ENCODE peak calls at places on chromosomes 3 and 15, in ten cellular contexts. O is AG20443; Z is NT2/D1; J is breast epithelium; V is T1000; S is adrenal gland; U is activated CD4-positive, alpha-beta T cell treated with anti-CD3 and anti-CD28 coated beads for 4 hours; Y is T-helper 2 cell; F is activated T-cell treated with anti-CD3 and anti-CD28 coated beads, Interleukin-2, amount 50 U/mL, for 4 hours; E is NCI-H1105. R is an unnamed sample.

GRCh38 chr3:141020139-141020940 is 30.8 kb upstream of the SPSB4 start:
- DNase-seq in O (no peak), Z (no peak), J (no peak), V (no peak), S (no peak), U (no peak), Y (no peak), F (no peak), E (no peak), R (no peak)

GRCh38 chr15:99118801-99119546 is 14.1 kb downstream of the SYNM start:
- DNase-seq in O (no peak), Z (no peak), J (no peak), V (no peak), S (no peak), U (no peak), Y (no peak), F (no peak), E (no peak), R (no peak)

GRCh38 chr3:139299261-139300132 is 44.3 kb upstream of the MRPS22 start:
- DNase-seq in O (no peak), Z (no peak), J (no peak), V (peak), S (peak), U (no peak), Y (no peak), F (no peak), E (no peak), R (no peak)

GRCh38 chr15:74656935-74657535 is 38.8 kb downstream of the EDC3 start:
- DNase-seq in O (no peak), Z (no peak), J (no peak), V (no peak), S (no peak), U (no peak), Y (no peak), F (no peak), E (no peak), R (no peak)

GRCh38 chr3:132134611-132135010 is 99.8 kb upstream of the CPNE4 start:
- DNase-seq in O (peak), Z (no peak), J (no peak), V (peak), S (no peak), U (no peak), Y (no peak), F (no peak), E (no peak), R (no peak)

GRCh38 chr3:106945435-106945834 is 431.8 kb upstream of the CCDC54 start:
- DNase-seq in O (peak), Z (no peak), J (no peak), V (no peak), S (no peak), U (no peak), Y (no peak), F (no peak), E (no peak), R (no peak)

GRCh38 chr3:188283347-188283746 is 129.4 kb downstream of the LPP start:
- DNase-seq in O (no peak), Z (no peak), J (no peak), V (no peak), S (peak), U (no peak), Y (no peak), F (no peak), E (no peak), R (no peak)

GRCh38 chr3:69200384-69201068 is 78.1 kb upstream of the LMOD3 start:
- DNase-seq in O (peak), Z (no peak), J (peak), V (no peak), S (no peak), U (peak), Y (no peak), F (peak), E (no peak), R (no peak)

GRCh38 chr15:84949043-84949442 is 32.6 kb upstream of the PDE8A start:
- DNase-seq in O (peak), Z (no peak), J (no peak), V (no peak), S (no peak), U (no peak), Y (no peak), F (no peak), E (no peak), R (no peak)

GRCh38 chr3:13245579-13245978 is 172.3 kb upstream of the IQSEC1 start:
- DNase-seq in O (no peak), Z (no peak), J (no peak), V (no peak), S (no peak), U (no peak), Y (no peak), F (no peak), E (no peak), R (no peak)

GRCh38 chr3:169556349-169556870 is 107.1 kb downstream of the MECOM start:
- DNase-seq in O (no peak), Z (no peak), J (no peak), V (no peak), S (no peak), U (no peak), Y (no peak), F (no peak), E (no peak), R (no peak)

GRCh38 chr3:52820741-52821140 is 9.7 kb downstream of the ITIH4 start:
- DNase-seq in O (peak), Z (peak), J (no peak), V (no peak), S (no peak), U (no peak), Y (no peak), F (no peak), E (no peak), R (no peak)

GRCh38 chr3:141336672-141337522 is 31.4 kb upstream of the ZBTB38 start:
- DNase-seq in O (peak), Z (no peak), J (no peak), V (no peak), S (no peak), U (no peak), Y (no peak), F (no peak), E (no peak), R (no peak)

GRCh38 chr3:49133226-49133951 is 539 bp upstream of the LAMB2 start:
- DNase-seq in O (peak), Z (peak), J (peak), V (peak), S (peak), U (no peak), Y (no peak), F (no peak), E (peak), R (peak)

GRCh38 chr3:128217702-128218475 is 64.6 kb downstream of the EEFSEC start:
- DNase-seq in O (no peak), Z (no peak), J (no peak), V (no peak), S (no peak), U (no peak), Y (no peak), F (no peak), E (no peak), R (no peak)

GRCh38 chr3:186787642-186788481 is 4.5 kb downstream of the EIF4A2 start:
- DNase-seq in O (no peak), Z (no peak), J (no peak), V (no peak), S (no peak), U (no peak), Y (no peak), F (no peak), E (no peak), R (no peak)

GRCh38 chr15:90210593-90210992 is 9.5 kb downstream of the SEMA4B start:
- DNase-seq in O (no peak), Z (no peak), J (no peak), V (no peak), S (no peak), U (no peak), Y (no peak), F (no peak), E (no peak), R (no peak)

GRCh38 chr15:81914734-81915234 is 131.0 kb downstream of the MEX3B start:
- DNase-seq in O (no peak), Z (no peak), J (no peak), V (no peak), S (no peak), U (no peak), Y (no peak), F (no peak), E (peak), R (no peak)

GRCh38 chr3:108972482-108972881 is 18.8 kb upstream of the GUCA1C start:
- DNase-seq in O (no peak), Z (no peak), J (no peak), V (no peak), S (no peak), U (no peak), Y (no peak), F (no peak), E (no peak), R (no peak)

GRCh38 chr15:74543583-74543982 is 2.6 kb downstream of the ARID3B start:
- DNase-seq in O (no peak), Z (no peak), J (no peak), V (no peak), S (no peak), U (peak), Y (peak), F (peak), E (no peak), R (no peak)

GRCh38 chr3:108546249-108546648 is 35.9 kb upstream of the MYH15 start:
- DNase-seq in O (no peak), Z (no peak), J (no peak), V (no peak), S (no peak), U (no peak), Y (no peak), F (no peak), E (peak), R (no peak)

GRCh38 chr3:17672506-17672905 is 69.9 kb downstream of the TBC1D5 start:
- DNase-seq in O (peak), Z (no peak), J (no peak), V (no peak), S (no peak), U (no peak), Y (no peak), F (no peak), E (no peak), R (no peak)

GRCh38 chr3:127286571-127287140 is 1.2 kb downstream of the PRR20G start:
- DNase-seq in O (peak), Z (no peak), J (no peak), V (no peak), S (no peak), U (no peak), Y (no peak), F (no peak), E (no peak), R (no peak)

GRCh38 chr3:16767006-16767405 is 117.7 kb upstream of the PLCL2 start:
- DNase-seq in O (peak), Z (no peak), J (no peak), V (no peak), S (no peak), U (no peak), Y (no peak), F (no peak), E (no peak), R (no peak)